ENCODE peak calls at places on chromosomes 3 and 15, in five cellular contexts. One of them, this sample, is unnamed.

GRCh38 chr3:155646554-155647189 is 98.2 kb downstream of the PLCH1 start:
- DNase-seq in hepatocyte: no peak
- DNase-seq in small intestine: peak; percentile 64
- DNase-seq in heart left ventricle: no peak
- DNase-seq in CD8-positive, alpha-beta memory T cell: no peak
- DNase-seq in this sample: no peak

GRCh38 chr15:60840703-60841411 is 361.9 kb upstream of the ICE2 start:
- DNase-seq in small intestine: peak; percentile 38
- DNase-seq in CD8-positive, alpha-beta memory T cell: peak; percentile 42
- DNase-seq in heart left ventricle: no peak
- DNase-seq in hepatocyte: no peak
- DNase-seq in this sample: no peak

GRCh38 chr3:151630938-151631417 is 102.7 kb upstream of the AADACL2 start:
- DNase-seq in CD8-positive, alpha-beta memory T cell: no peak
- DNase-seq in heart left ventricle: no peak
- DNase-seq in small intestine: no peak
- DNase-seq in hepatocyte: peak; percentile 35
- DNase-seq in this sample: no peak

GRCh38 chr3:47440131-47440530 is 35.6 kb downstream of the SCAP start:
- DNase-seq in small intestine: no peak
- DNase-seq in heart left ventricle: no peak
- DNase-seq in hepatocyte: no peak
- DNase-seq in CD8-positive, alpha-beta memory T cell: no peak
- DNase-seq in this sample: no peak

GRCh38 chr3:72894941-72895552 is 7.2 kb downstream of the GXYLT2 start:
- DNase-seq in hepatocyte: no peak
- DNase-seq in small intestine: no peak
- DNase-seq in CD8-positive, alpha-beta memory T cell: no peak
- DNase-seq in heart left ventricle: no peak
- DNase-seq in this sample: no peak

GRCh38 chr3:42613462-42613861 is 13.0 kb downstream of the NKTR start:
- DNase-seq in small intestine: peak; percentile 36
- DNase-seq in hepatocyte: no peak
- DNase-seq in CD8-positive, alpha-beta memory T cell: no peak
- DNase-seq in heart left ventricle: no peak
- DNase-seq in this sample: no peak

GRCh38 chr3:38150780-38151528 is 12.5 kb downstream of the MYD88 start:
- DNase-seq in heart left ventricle: no peak
- DNase-seq in CD8-positive, alpha-beta memory T cell: no peak
- DNase-seq in hepatocyte: no peak
- DNase-seq in small intestine: no peak
- DNase-seq in this sample: no peak

GRCh38 chr3:182104811-182105316 is 393.1 kb downstream of the SOX2 start:
- DNase-seq in CD8-positive, alpha-beta memory T cell: no peak
- DNase-seq in hepatocyte: no peak
- DNase-seq in heart left ventricle: no peak
- DNase-seq in small intestine: no peak
- DNase-seq in this sample: no peak

GRCh38 chr3:172703966-172704365 is 6.9 kb downstream of the NCEH1 start:
- DNase-seq in heart left ventricle: no peak
- DNase-seq in CD8-positive, alpha-beta memory T cell: no peak
- DNase-seq in small intestine: no peak
- DNase-seq in hepatocyte: no peak
- DNase-seq in this sample: no peak

GRCh38 chr3:99248130-99248529 is 346.6 kb upstream of the DCBLD2 start:
- DNase-seq in CD8-positive, alpha-beta memory T cell: no peak
- DNase-seq in small intestine: no peak
- DNase-seq in heart left ventricle: no peak
- DNase-seq in hepatocyte: no peak
- DNase-seq in this sample: no peak

DNA sequence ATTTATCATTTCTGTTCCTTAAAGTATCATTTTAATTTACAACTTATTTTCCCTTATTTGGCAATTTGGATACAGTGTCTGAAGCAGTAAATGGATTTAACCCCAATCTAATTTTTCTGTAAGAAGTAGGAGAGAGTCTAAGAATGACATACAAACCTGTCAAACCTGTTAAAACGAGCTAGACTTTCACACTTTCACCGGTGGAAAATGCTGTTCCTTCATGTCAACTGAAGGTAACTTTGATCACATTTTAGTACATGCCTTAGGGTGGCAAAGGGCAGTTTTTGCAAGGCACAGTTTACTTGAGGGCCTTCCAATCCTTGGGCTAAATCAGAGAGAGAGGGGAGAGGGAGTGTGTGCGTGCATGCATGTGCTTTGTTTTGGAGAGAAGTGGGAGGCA is 221.4 kb downstream of the THSD4 start:
- DNase-seq in heart left ventricle: no peak
- DNase-seq in hepatocyte: no peak
- DNase-seq in small intestine: no peak
- DNase-seq in CD8-positive, alpha-beta memory T cell: no peak
- DNase-seq in this sample: no peak
- H3K27ac ChIP-seq in heart left ventricle: no peak overlapping the region
- H3K27ac ChIP-seq in hepatocyte: peak overlapping the region; percentile 36
- H3K27ac ChIP-seq in small intestine: no peak overlapping the region
- H3K27ac ChIP-seq in CD8-positive, alpha-beta memory T cell: no peak overlapping the region
- H3K27ac ChIP-seq in this sample: no peak overlapping the region

GRCh38 chr3:194368918-194369317 is 625 bp downstream of the LRRC15 start:
- DNase-seq in heart left ventricle: no peak
- DNase-seq in hepatocyte: no peak
- DNase-seq in small intestine: no peak
- DNase-seq in CD8-positive, alpha-beta memory T cell: no peak
- DNase-seq in this sample: no peak
- H3K27ac ChIP-seq in heart left ventricle: no peak overlapping the region
- H3K27ac ChIP-seq in hepatocyte: no peak overlapping the region
- H3K27ac ChIP-seq in small intestine: no peak overlapping the region
- H3K27ac ChIP-seq in CD8-positive, alpha-beta memory T cell: no peak overlapping the region
- H3K27ac ChIP-seq in this sample: no peak overlapping the region

GRCh38 chr15:68644088-68644904 is 65.5 kb downstream of the CORO2B start:
- DNase-seq in hepatocyte: peak; percentile 22
- DNase-seq in CD8-positive, alpha-beta memory T cell: no peak
- DNase-seq in heart left ventricle: no peak
- DNase-seq in small intestine: no peak
- DNase-seq in this sample: no peak
- H3K27ac ChIP-seq in hepatocyte: no peak overlapping the region
- H3K27ac ChIP-seq in CD8-positive, alpha-beta memory T cell: no peak overlapping the region
- H3K27ac ChIP-seq in heart left ventricle: no peak overlapping the region
- H3K27ac ChIP-seq in small intestine: no peak overlapping the region
- H3K27ac ChIP-seq in this sample: no peak overlapping the region

GRCh38 chr3:66858656-66859381 is 139.3 kb upstream of the KBTBD8 start:
- DNase-seq in hepatocyte: no peak
- DNase-seq in small intestine: no peak
- DNase-seq in CD8-positive, alpha-beta memory T cell: no peak
- DNase-seq in heart left ventricle: no peak
- DNase-seq in this sample: no peak
- H3K27ac ChIP-seq in hepatocyte: no peak overlapping the region
- H3K27ac ChIP-seq in small intestine: no peak overlapping the region
- H3K27ac ChIP-seq in CD8-positive, alpha-beta memory T cell: no peak overlapping the region
- H3K27ac ChIP-seq in heart left ventricle: no peak overlapping the region
- H3K27ac ChIP-seq in this sample: no peak overlapping the region

DNA sequence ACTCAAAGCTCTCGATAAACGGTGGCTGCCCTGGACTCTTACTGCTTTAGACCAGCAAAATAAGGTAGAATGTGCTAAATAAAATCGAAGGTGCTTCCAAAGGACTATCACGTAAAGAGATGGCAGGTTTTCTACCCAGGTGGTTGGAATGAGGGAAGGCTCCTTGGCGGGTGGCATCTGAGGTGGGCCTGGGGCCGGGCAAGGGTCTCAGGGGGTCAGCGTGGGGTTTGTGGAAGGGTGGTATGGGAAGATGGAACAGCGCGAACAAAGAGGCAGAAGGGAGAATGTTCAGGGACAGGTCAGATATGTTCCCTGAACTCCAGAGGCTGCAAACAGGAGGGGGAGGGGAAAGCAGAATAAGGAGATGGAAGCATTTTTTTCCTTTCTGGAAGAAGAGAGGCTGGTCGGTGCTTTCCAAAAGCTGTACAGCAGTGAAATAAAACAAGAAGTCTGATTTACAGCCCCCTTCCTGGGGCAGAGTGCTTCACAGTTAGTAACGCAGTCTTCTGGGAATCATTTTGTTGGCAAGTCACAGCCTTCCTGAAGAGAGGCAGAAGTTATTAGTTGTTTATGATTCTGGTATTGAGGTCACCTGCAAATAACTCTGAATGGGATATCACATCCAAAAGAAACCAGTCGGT is 58.3 kb upstream of the ATG7 start:
- DNase-seq in hepatocyte: no peak
- DNase-seq in CD8-positive, alpha-beta memory T cell: no peak
- DNase-seq in small intestine: no peak
- DNase-seq in heart left ventricle: no peak
- DNase-seq in this sample: no peak
- H3K27ac ChIP-seq in hepatocyte: no peak overlapping the region
- H3K27ac ChIP-seq in CD8-positive, alpha-beta memory T cell: no peak overlapping the region
- H3K27ac ChIP-seq in small intestine: no peak overlapping the region
- H3K27ac ChIP-seq in heart left ventricle: no peak overlapping the region
- H3K27ac ChIP-seq in this sample: no peak overlapping the region

DNA sequence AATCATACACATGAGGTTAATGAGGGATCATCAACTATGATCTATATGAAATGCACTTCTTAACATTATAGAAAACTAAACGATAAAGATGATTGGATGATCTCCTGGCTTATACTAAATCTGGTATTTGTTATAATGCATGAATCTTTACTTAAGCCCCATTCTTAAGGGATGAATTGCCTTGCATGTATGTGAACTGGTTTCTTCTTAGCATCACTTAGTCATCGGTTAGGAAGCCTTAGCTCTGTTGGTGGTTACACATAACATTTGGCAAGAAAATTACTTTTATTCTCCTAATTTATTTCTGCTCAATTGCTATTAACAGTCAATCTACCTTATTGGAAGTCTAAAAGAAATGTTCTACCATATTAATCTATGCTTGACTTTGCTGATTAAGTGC is 355.9 kb downstream of the ZPLD1 start:
- DNase-seq in CD8-positive, alpha-beta memory T cell: no peak
- DNase-seq in heart left ventricle: no peak
- DNase-seq in small intestine: no peak
- DNase-seq in hepatocyte: no peak
- DNase-seq in this sample: no peak
- H3K27ac ChIP-seq in CD8-positive, alpha-beta memory T cell: no peak overlapping the region
- H3K27ac ChIP-seq in heart left ventricle: no peak overlapping the region
- H3K27ac ChIP-seq in small intestine: no peak overlapping the region
- H3K27ac ChIP-seq in hepatocyte: no peak overlapping the region
- H3K27ac ChIP-seq in this sample: no peak overlapping the region

GRCh38 chr3:185411133-185411532 is 48.2 kb downstream of the MAP3K13 start:
- DNase-seq in small intestine: no peak
- DNase-seq in heart left ventricle: no peak
- DNase-seq in CD8-positive, alpha-beta memory T cell: no peak
- DNase-seq in hepatocyte: no peak
- DNase-seq in this sample: no peak
- H3K27ac ChIP-seq in small intestine: no peak overlapping the region
- H3K27ac ChIP-seq in heart left ventricle: no peak overlapping the region
- H3K27ac ChIP-seq in CD8-positive, alpha-beta memory T cell: no peak overlapping the region
- H3K27ac ChIP-seq in hepatocyte: no peak overlapping the region
- H3K27ac ChIP-seq in this sample: no peak overlapping the region

DNA sequence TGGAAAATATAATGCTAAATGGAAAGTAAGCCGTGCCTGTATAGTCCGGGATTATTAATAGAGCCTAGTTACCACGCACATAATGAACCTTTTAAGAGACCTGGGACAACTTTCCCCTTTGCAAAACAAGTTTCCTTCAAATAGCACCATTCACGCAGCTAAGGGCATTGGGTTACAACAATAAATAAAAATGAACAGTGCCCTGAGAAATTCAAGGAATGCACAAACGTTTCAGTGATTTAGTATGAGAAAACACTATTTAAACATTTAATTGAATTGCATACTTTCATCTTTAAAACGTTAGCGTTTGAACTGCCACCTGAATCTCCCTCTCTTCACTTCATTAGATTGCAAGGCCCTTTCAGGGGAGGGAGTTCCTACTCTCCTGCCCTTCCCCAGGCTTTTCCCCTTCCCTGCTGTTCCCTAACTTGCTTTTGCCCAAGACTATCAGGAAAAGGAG is 46.3 kb downstream of the SMAD6 start:
- DNase-seq in small intestine: no peak
- DNase-seq in heart left ventricle: no peak
- DNase-seq in CD8-positive, alpha-beta memory T cell: no peak
- DNase-seq in hepatocyte: no peak
- DNase-seq in this sample: no peak
- H3K27ac ChIP-seq in small intestine: no peak overlapping the region
- H3K27ac ChIP-seq in heart left ventricle: no peak overlapping the region
- H3K27ac ChIP-seq in CD8-positive, alpha-beta memory T cell: no peak overlapping the region
- H3K27ac ChIP-seq in hepatocyte: peak overlapping the region; percentile 59
- H3K27ac ChIP-seq in this sample: no peak overlapping the region

This sample was measured in psoas muscle.